ENCODE peak calls at places on chromosome 3, in seven cellular contexts. One of them, this sample, is unnamed.

GRCh38 chr3:117873236-117873635 is 1161.4 kb downstream of the IGSF11 start:
- DNase-seq in NCI-H524: no peak
- DNase-seq in nephron progenitor cell: no peak
- DNase-seq in T1000: no peak
- DNase-seq in activated naive CD4-positive, alpha-beta T cell treated with anti-CD3 and anti-CD28 coated beads, Interleukin-2, amount 50 U/mL, for 16 hours: no peak
- DNase-seq in LHCN-M2: no peak
- DNase-seq in NCI-H2081: no peak
- DNase-seq in this sample: no peak

GRCh38 chr3:164673738-164674137 is 404.6 kb downstream of the SI start:
- DNase-seq in NCI-H524: no peak
- DNase-seq in nephron progenitor cell: no peak
- DNase-seq in T1000: no peak
- DNase-seq in activated naive CD4-positive, alpha-beta T cell treated with anti-CD3 and anti-CD28 coated beads, Interleukin-2, amount 50 U/mL, for 16 hours: no peak
- DNase-seq in LHCN-M2: no peak
- DNase-seq in NCI-H2081: no peak
- DNase-seq in this sample: no peak

GRCh38 chr3:194808709-194809108 is 123.0 kb downstream of the FAM43A start:
- DNase-seq in NCI-H524: no peak
- DNase-seq in nephron progenitor cell: no peak
- DNase-seq in T1000: peak
- DNase-seq in activated naive CD4-positive, alpha-beta T cell treated with anti-CD3 and anti-CD28 coated beads, Interleukin-2, amount 50 U/mL, for 16 hours: no peak
- DNase-seq in LHCN-M2: peak
- DNase-seq in NCI-H2081: no peak
- DNase-seq in this sample: peak

GRCh38 chr3:34106379-34106778 is 307.9 kb downstream of the PDCD6IP start:
- DNase-seq in NCI-H524: no peak
- DNase-seq in nephron progenitor cell: no peak
- DNase-seq in T1000: no peak
- DNase-seq in activated naive CD4-positive, alpha-beta T cell treated with anti-CD3 and anti-CD28 coated beads, Interleukin-2, amount 50 U/mL, for 16 hours: no peak
- DNase-seq in LHCN-M2: no peak
- DNase-seq in NCI-H2081: no peak
- DNase-seq in this sample: no peak

GRCh38 chr3:23668430-23668904 is 137.3 kb upstream of the UBE2E1 start:
- DNase-seq in NCI-H524: no peak
- DNase-seq in nephron progenitor cell: no peak
- DNase-seq in T1000: peak
- DNase-seq in activated naive CD4-positive, alpha-beta T cell treated with anti-CD3 and anti-CD28 coated beads, Interleukin-2, amount 50 U/mL, for 16 hours: no peak
- DNase-seq in LHCN-M2: peak
- DNase-seq in NCI-H2081: no peak
- DNase-seq in this sample: peak

GRCh38 chr3:187767266-187768032 is 22.2 kb upstream of the BCL6 start:
- DNase-seq in NCI-H524: peak
- DNase-seq in nephron progenitor cell: no peak
- DNase-seq in T1000: no peak
- DNase-seq in activated naive CD4-positive, alpha-beta T cell treated with anti-CD3 and anti-CD28 coated beads, Interleukin-2, amount 50 U/mL, for 16 hours: no peak
- DNase-seq in LHCN-M2: peak
- DNase-seq in NCI-H2081: no peak
- DNase-seq in this sample: peak

GRCh38 chr3:127710473-127710941 is 37.8 kb downstream of the ABTB1 start:
- DNase-seq in NCI-H524: no peak
- DNase-seq in nephron progenitor cell: no peak
- DNase-seq in T1000: no peak
- DNase-seq in activated naive CD4-positive, alpha-beta T cell treated with anti-CD3 and anti-CD28 coated beads, Interleukin-2, amount 50 U/mL, for 16 hours: no peak
- DNase-seq in LHCN-M2: no peak
- DNase-seq in NCI-H2081: no peak
- DNase-seq in this sample: peak

GRCh38 chr3:73292241-73292640 is 230.8 kb downstream of the EBLN2 start:
- DNase-seq in NCI-H524: no peak
- DNase-seq in nephron progenitor cell: peak
- DNase-seq in T1000: no peak
- DNase-seq in activated naive CD4-positive, alpha-beta T cell treated with anti-CD3 and anti-CD28 coated beads, Interleukin-2, amount 50 U/mL, for 16 hours: no peak
- DNase-seq in LHCN-M2: no peak
- DNase-seq in NCI-H2081: no peak
- DNase-seq in this sample: no peak

GRCh38 chr3:105260385-105260784 is 106.3 kb upstream of the ALCAM start:
- DNase-seq in NCI-H524: no peak
- DNase-seq in nephron progenitor cell: no peak
- DNase-seq in T1000: peak
- DNase-seq in activated naive CD4-positive, alpha-beta T cell treated with anti-CD3 and anti-CD28 coated beads, Interleukin-2, amount 50 U/mL, for 16 hours: no peak
- DNase-seq in LHCN-M2: no peak
- DNase-seq in NCI-H2081: no peak
- DNase-seq in this sample: peak

GRCh38 chr3:183626877-183627594 is 8.4 kb upstream of the KLHL24 start:
- DNase-seq in NCI-H524: no peak
- DNase-seq in nephron progenitor cell: no peak
- DNase-seq in T1000: no peak
- DNase-seq in activated naive CD4-positive, alpha-beta T cell treated with anti-CD3 and anti-CD28 coated beads, Interleukin-2, amount 50 U/mL, for 16 hours: no peak
- DNase-seq in LHCN-M2: no peak
- DNase-seq in NCI-H2081: no peak
- DNase-seq in this sample: no peak

GRCh38 chr3:71240035-71240434 is 343.5 kb downstream of the FOXP1 start:
- DNase-seq in NCI-H524: no peak
- DNase-seq in nephron progenitor cell: no peak
- DNase-seq in T1000: no peak
- DNase-seq in activated naive CD4-positive, alpha-beta T cell treated with anti-CD3 and anti-CD28 coated beads, Interleukin-2, amount 50 U/mL, for 16 hours: no peak
- DNase-seq in LHCN-M2: no peak
- DNase-seq in NCI-H2081: no peak
- DNase-seq in this sample: no peak

GRCh38 chr3:31125413-31126020 is 231.1 kb upstream of the GADL1 start:
- DNase-seq in NCI-H524: peak
- DNase-seq in nephron progenitor cell: no peak
- DNase-seq in T1000: no peak
- DNase-seq in activated naive CD4-positive, alpha-beta T cell treated with anti-CD3 and anti-CD28 coated beads, Interleukin-2, amount 50 U/mL, for 16 hours: no peak
- DNase-seq in LHCN-M2: no peak
- DNase-seq in NCI-H2081: no peak
- DNase-seq in this sample: no peak

This sample was measured in mammary epithelial cell.